ENCODE peak calls at places on chromosomes 1 and 21, in four cellular contexts. P is GM12891, T is T47D, B is HT1080. K is an unnamed sample.

GRCh38 chr1:53579221-53580008 is 120.2 kb downstream of the DMRTB1 start:
- DNase-seq in P (no peak), B (no peak), T (no peak), K (no peak)

GRCh38 chr1:61182049-61182448 is 99.7 kb downstream of the NFIA start:
- DNase-seq in P (no peak), T (no peak), B (peak; percentile 30), K (no peak)

GRCh38 chr1:2415801-2416208 is 3.4 kb upstream of the PEX10 start:
- DNase-seq in P (peak; percentile 60), B (no peak), T (no peak), K (peak; percentile 65)

GRCh38 chr1:216903389-216903754 is 180.1 kb upstream of the ESRRG start:
- DNase-seq in P (no peak), B (peak; percentile 90), T (no peak), K (no peak)

GRCh38 chr1:34839526-34840305 is 19.8 kb downstream of the SMIM12 start:
- DNase-seq in B (no peak), T (no peak), P (no peak), K (no peak)

GRCh38 chr21:29499734-29500343 is 201.1 kb downstream of the BACH1 start:
- DNase-seq in P (no peak), B (peak; percentile 81), T (peak; percentile 82), K (peak; percentile 7)

GRCh38 chr1:66025188-66025587 is 232.5 kb downstream of the PDE4B start:
- DNase-seq in T (no peak), B (no peak), P (no peak), K (no peak)

GRCh38 chr1:161311595-161312181 is 1.9 kb upstream of the MPZ start:
- DNase-seq in T (no peak), B (no peak), P (no peak), K (no peak)

GRCh38 chr1:14517813-14518180 is 80.7 kb upstream of the KAZN start:
- DNase-seq in P (no peak), T (no peak), B (no peak), K (no peak)